ENCODE peak calls at places on chromosomes 1 and 21, in ten cellular contexts. D, O, K, C, H, U, A, F, R and M are unnamed samples.

GRCh38 chr1:199046618-199047017 is 407.8 kb downstream of the PTPRC start:
- DNase-seq in D (peak), O (no peak), K (no peak), C (no peak), H (no peak), U (no peak), A (no peak), F (no peak), R (no peak), M (peak)

GRCh38 chr1:78607944-78608343 is 12.3 kb upstream of the IFI44L start:
- DNase-seq in D (no peak), O (no peak), K (peak), C (no peak), H (no peak), U (peak), A (no peak), F (peak), R (no peak), M (no peak)

GRCh38 chr1:100584761-100585745 is 47.1 kb downstream of the GPR88 start:
- DNase-seq in D (no peak), O (no peak), K (no peak), C (no peak), H (no peak), U (no peak), A (no peak), F (no peak), R (no peak), M (no peak)

GRCh38 chr1:41528726-41529605 is 44.5 kb upstream of the EDN2 start:
- DNase-seq in D (no peak), O (no peak), K (no peak), C (no peak), H (no peak), U (no peak), A (no peak), F (no peak), R (no peak), M (no peak)

GRCh38 chr1:167516404-167517388 is 1.6 kb downstream of the CD247 start:
- DNase-seq in D (no peak), O (no peak), K (peak), C (no peak), H (no peak), U (peak), A (no peak), F (no peak), R (no peak), M (no peak)

GRCh38 chr1:172874950-172875349 is 175.8 kb downstream of the TNFSF18 start:
- DNase-seq in D (no peak), O (peak), K (no peak), C (no peak), H (no peak), U (no peak), A (no peak), F (no peak), R (no peak), M (no peak)

GRCh38 chr1:240337795-240338194 is 246.1 kb downstream of the FMN2 start:
- DNase-seq in D (peak), O (no peak), K (no peak), C (no peak), H (no peak), U (no peak), A (no peak), F (no peak), R (peak), M (peak)

GRCh38 chr21:16829532-16829931 is 683.3 kb upstream of the CXADR start:
- DNase-seq in D (no peak), O (no peak), K (no peak), C (no peak), H (no peak), U (no peak), A (no peak), F (no peak), R (no peak), M (no peak)

GRCh38 chr1:160981584-160982411 is 27.2 kb upstream of the ITLN2 start:
- DNase-seq in D (no peak), O (no peak), K (no peak), C (peak), H (no peak), U (peak), A (no peak), F (peak), R (no peak), M (no peak)

GRCh38 chr1:108082006-108082405 is 117.0 kb upstream of the VAV3 start:
- DNase-seq in D (no peak), O (no peak), K (no peak), C (no peak), H (peak), U (no peak), A (no peak), F (no peak), R (no peak), M (no peak)

GRCh38 chr1:25890249-25891034 is 14.9 kb upstream of the PAQR7 start:
- DNase-seq in D (no peak), O (no peak), K (no peak), C (no peak), H (no peak), U (peak), A (no peak), F (peak), R (no peak), M (no peak)

GRCh38 chr1:31662463-31662862 is 17.8 kb upstream of the PEF1 start:
- DNase-seq in D (no peak), O (no peak), K (no peak), C (no peak), H (no peak), U (no peak), A (no peak), F (no peak), R (no peak), M (no peak)

GRCh38 chr21:44800103-44800502 is 1.5 kb downstream of the UBE2G2 start:
- DNase-seq in D (peak), O (no peak), K (no peak), C (no peak), H (no peak), U (peak), A (peak), F (no peak), R (no peak), M (peak)